ENCODE peak calls at places on chromosomes 6 and 20, in seven cellular contexts. R is dorsolateral prefrontal cortex; H is CD4-positive, alpha-beta T cell; M is prostate gland; Z is left ventricle myocardium inferior; I is adrenal gland; N is psoas muscle. O is an unnamed sample. For H3K27me3, the result is how much of the 10 kb centered on the place peaks cover.

GRCh38 chr6:46378882-46379405 is 112.3 kb downstream of the RCAN2 start:
- DNase-seq in Z (no peak), H (no peak), M (no peak), N (no peak), R (no peak), I (no peak), O (no peak)

GRCh38 chr20:51678041-51678697 is 90.0 kb downstream of the ATP9A start:
- DNase-seq in I (no peak), N (no peak), Z (no peak), H (no peak), M (peak), R (peak), O (no peak)

GRCh38 chr20:58634818-58635665 is 16.0 kb upstream of the STX16 start:
- DNase-seq in Z (no peak), I (no peak), H (no peak), M (no peak), N (no peak), R (no peak), O (no peak)

GRCh38 chr6:168035098-168035660 is 37.7 kb downstream of the KIF25 start:
- DNase-seq in N (peak), I (peak), M (peak), R (no peak), Z (peak), H (no peak), O (peak)

GRCh38 chr6:30491963-30492616 is 2.8 kb downstream of the HLA-E start:
- DNase-seq in R (no peak), Z (no peak), I (no peak), M (no peak), H (no peak), N (no peak), O (no peak)

GRCh38 chr6:33853736-33854135 is 49.9 kb upstream of the MLN start:
- DNase-seq in Z (no peak), H (no peak), R (no peak), I (no peak), N (no peak), M (no peak), O (no peak)

GRCh38 chr6:18266524-18266908 is 2.2 kb upstream of the DEK start:
- DNase-seq in M (no peak), R (no peak), I (no peak), N (no peak), H (no peak), Z (no peak), O (no peak)

GRCh38 chr6:82337688-82338257 is 25.8 kb upstream of the TPBG start:
- DNase-seq in H (no peak), Z (no peak), M (peak), N (no peak), R (no peak), I (no peak), O (no peak)

GRCh38 chr6:113077794-113078193 is 730.7 kb downstream of the RFPL4B start:
- DNase-seq in Z (no peak), N (no peak), H (no peak), I (no peak), R (no peak), M (no peak), O (no peak)

GRCh38 chr20:38674178-38675133 is 49.8 kb upstream of the SLC32A1 start:
- DNase-seq in H (peak), Z (no peak), R (peak), N (peak), I (peak), M (no peak), O (peak)

GRCh38 chr6:27814665-27815424 is 97.4 kb downstream of the OR2B2 start:
- DNase-seq in R (no peak), Z (no peak), H (peak), N (no peak), I (peak), M (peak), O (peak)

GRCh38 chr6:122770835-122771601 is 8.5 kb upstream of the FABP7 start:
- DNase-seq in R (no peak), M (no peak), I (no peak), H (no peak), N (no peak), Z (no peak), O (no peak)

GRCh38 chr20:22918286-22918983 is 116.7 kb upstream of the SSTR4 start:
- DNase-seq in N (no peak), I (no peak), R (no peak), H (no peak), Z (no peak), M (no peak), O (no peak)

GRCh38 chr20:10558635-10559187 is 115.1 kb downstream of the JAG1 start:
- DNase-seq in Z (no peak), M (no peak), H (no peak), I (no peak), R (no peak), N (no peak), O (peak)

GRCh38 chr6:131015630-131016263 is 47.3 kb downstream of the EPB41L2 start:
- DNase-seq in H (no peak), I (no peak), Z (no peak), N (no peak), R (no peak), M (no peak), O (peak)

GRCh38 chr6:144602523-144603180 is 317.5 kb downstream of the UTRN start:
- DNase-seq in M (no peak), I (no peak), N (no peak), R (no peak), Z (no peak), H (no peak), O (no peak)

GRCh38 chr6:144264270-144265060 is 20.7 kb upstream of the UTRN start:
- DNase-seq in H (no peak), N (no peak), R (no peak), I (peak), M (no peak), Z (no peak), O (peak)

GRCh38 chr6:122798099-122798641 is 9.1 kb downstream of the SMPDL3A start:
- DNase-seq in I (peak), N (peak), M (peak), H (no peak), R (no peak), Z (no peak), O (peak)

GRCh38 chr6:46042355-46042999 is 26.8 kb upstream of the CLIC5 start:
- DNase-seq in R (no peak), M (no peak), H (no peak), N (no peak), Z (peak), I (no peak), O (peak)

GRCh38 chr6:72619883-72620696 is 1.8 kb upstream of the KCNQ5 start:
- DNase-seq in I (no peak), N (peak), H (no peak), Z (peak), M (no peak), R (peak), O (peak)

GRCh38 chr6:122845916-122846632 is 57.0 kb downstream of the SMPDL3A start:
- DNase-seq in M (no peak), I (no peak), Z (no peak), R (no peak), N (no peak), H (no peak), O (peak)

GRCh38 chr6:9789201-9789600 is 625.7 kb downstream of the TFAP2A start:
- DNase-seq in M (no peak), Z (no peak), I (no peak), H (no peak), R (no peak), N (no peak), O (peak)

GRCh38 chr6:94462231-94462630 is 1042.9 kb upstream of the EPHA7 start:
- DNase-seq in R (no peak), M (no peak), Z (no peak), N (no peak), I (no peak), H (no peak), O (no peak)

GRCh38 chr20:1761116-1761515 is 103.5 kb upstream of the SIRPG start:
- DNase-seq in I (peak), Z (no peak), N (no peak), M (no peak), R (no peak), H (no peak), O (peak)

GRCh38 chr6:119077643-119078448 is 618 bp downstream of the FAM184A start:
- DNase-seq in N (no peak), M (peak), R (peak), Z (no peak), H (peak), I (peak), O (no peak)

GRCh38 chr6:119076173-119076965 is 2.1 kb downstream of the FAM184A start:
- DNase-seq in N (no peak), M (no peak), Z (no peak), H (no peak), R (no peak), I (no peak), O (no peak)

GRCh38 chr6:119076966-119077642 is 1.4 kb downstream of the FAM184A start:
- DNase-seq in I (no peak), H (no peak), R (no peak), M (no peak), Z (no peak), N (no peak), O (no peak)

GRCh38 chr6:119079288-119079809 is 885 bp upstream of the FAM184A start:
- DNase-seq in I (no peak), H (no peak), Z (no peak), M (no peak), R (no peak), N (no peak), O (peak)

DNA sequence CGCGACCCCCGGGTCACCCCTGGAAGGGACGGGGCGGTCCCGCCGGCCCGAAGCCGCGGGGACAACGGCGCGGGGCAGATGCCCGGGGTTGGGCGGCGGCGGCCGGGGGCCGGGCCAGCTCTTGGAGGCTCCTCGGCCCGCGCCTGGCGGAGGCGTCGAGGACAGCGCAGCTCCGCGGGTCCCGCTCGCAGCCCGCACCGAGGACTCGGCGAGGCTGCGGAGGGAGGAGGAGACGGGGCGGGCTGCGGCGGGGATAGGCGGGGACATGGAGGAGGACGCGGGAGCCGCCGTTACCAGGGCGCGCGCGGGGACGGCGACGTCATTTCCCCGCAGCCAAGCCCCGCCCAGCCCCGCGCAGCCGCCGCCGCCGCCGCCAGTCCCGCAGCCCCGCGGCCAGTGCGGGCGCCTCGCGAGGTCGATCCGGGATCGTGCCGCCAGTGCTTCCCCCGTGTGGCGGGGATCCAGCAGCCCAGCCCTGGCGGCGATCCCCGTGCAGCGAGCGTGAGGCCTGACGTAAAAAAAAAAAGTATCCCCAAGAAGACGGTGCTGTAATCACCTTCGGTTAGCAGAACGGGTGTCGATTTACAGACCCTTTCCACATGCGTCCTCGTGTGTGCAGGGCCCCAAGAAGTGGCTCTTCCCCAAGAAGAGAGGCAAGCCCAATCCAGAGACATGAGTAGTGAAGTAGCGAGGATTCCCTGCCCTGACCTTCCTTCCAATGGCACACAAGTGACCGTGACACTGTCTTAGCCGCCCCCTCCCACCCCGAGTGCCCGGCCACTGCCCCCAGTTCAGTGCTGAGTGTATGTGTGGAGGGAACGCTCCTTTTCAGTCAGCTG is at the start of gene FAM184A:
- DNase-seq in Z (peak), H (peak), M (peak), R (peak), N (peak), I (peak), O (peak)
- TF ChIP-seq CTCF in Z (peak), H (no peak), M (no peak), R (peak), N (peak), I (peak), O (peak)

DNA sequence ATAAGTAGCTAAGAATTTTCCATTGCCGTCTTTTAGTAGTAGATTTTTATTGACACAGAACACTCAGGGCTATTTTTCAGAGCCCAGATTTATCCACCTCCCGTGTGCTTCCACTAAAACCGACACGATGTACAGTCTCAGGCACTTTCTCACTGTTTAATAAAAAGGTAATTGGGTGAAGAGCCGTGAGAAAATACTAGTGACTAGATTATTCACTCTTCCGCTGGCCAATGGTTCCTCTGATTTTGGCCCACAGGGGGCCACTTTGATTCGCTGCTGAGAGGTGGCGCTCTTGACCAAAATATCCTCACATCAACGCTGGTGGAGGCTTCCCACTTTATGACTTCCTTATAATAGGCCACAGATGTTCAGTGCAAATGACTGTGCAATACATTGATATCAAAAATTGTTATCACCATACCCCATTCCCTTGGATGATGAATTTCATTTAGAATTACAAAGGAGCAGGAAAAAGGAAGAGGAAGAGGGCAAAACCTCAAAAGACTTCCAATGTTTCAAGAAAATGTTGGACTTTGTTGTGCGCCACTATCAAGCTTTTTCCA is 12.3 kb upstream of the HDDC2 start:
- DNase-seq in Z (peak), N (peak), R (peak), M (peak), I (peak), H (no peak), O (peak)
- H3K27me3 ChIP-seq in Z (under half), N (under half), R (under half), M (under half), I (under half), H (under half), O (under half)

GRCh38 chr6:134626589-134626988 is 308.7 kb upstream of the SGK1 start:
- DNase-seq in Z (no peak), R (no peak), H (no peak), I (no peak), M (no peak), N (no peak), O (peak)
- TF ChIP-seq CTCF in Z (no peak), R (no peak), H (no peak), I (no peak), M (no peak), N (no peak), O (no peak)

GRCh38 chr20:63297796-63298572 is 5.0 kb downstream of the COL20A1 start:
- DNase-seq in N (no peak), H (no peak), M (no peak), R (no peak), I (no peak), Z (no peak), O (no peak)
- H3K27me3 ChIP-seq in N (under half), H (under half), M (under half), R (under half), I (under half), Z (half or more), O (under half)